ENCODE peak calls at places on chromosomes 16 and 17, in seven cellular contexts. R is putamen, T is RPMI7951, F is kidney epithelial cell, J is anterior cingulate cortex, G is renal cortical epithelial cell, U is amygdala. A is an unnamed sample.

GRCh38 chr16:29821663-29822115 is 1.4 kb downstream of the MVP start:
- DNase-seq in R (no peak), T (peak), F (no peak), J (no peak), G (peak), U (no peak), A (peak)

GRCh38 chr16:1066584-1067172 is 5.9 kb upstream of the SSTR5 start:
- DNase-seq in R (no peak), T (no peak), F (no peak), J (no peak), G (no peak), U (no peak), A (no peak)

GRCh38 chr16:4882633-4883285 is 35.5 kb downstream of the UBN1 start:
- DNase-seq in R (no peak), T (peak), F (peak), J (no peak), G (peak), U (no peak), A (peak)

GRCh38 chr17:40536731-40537171 is 28.5 kb downstream of the CCR7 start:
- DNase-seq in R (no peak), T (peak), F (no peak), J (no peak), G (peak), U (no peak), A (peak)

GRCh38 chr17:71349908-71350600 is 770.8 kb upstream of the SOX9 start:
- DNase-seq in R (no peak), T (peak), F (no peak), J (no peak), G (no peak), U (no peak), A (no peak)

GRCh38 chr17:4934173-4934979 is 2.3 kb downstream of the GP1BA start:
- DNase-seq in R (no peak), T (peak), F (no peak), J (no peak), G (no peak), U (no peak), A (peak)

GRCh38 chr17:40447148-40447644 is 3.9 kb downstream of the IGFBP4 start:
- DNase-seq in R (no peak), T (no peak), F (no peak), J (no peak), G (peak), U (no peak), A (no peak)

GRCh38 chr17:76687278-76688164 is 23.2 kb downstream of the MXRA7 start:
- DNase-seq in R (no peak), T (no peak), F (no peak), J (no peak), G (no peak), U (no peak), A (no peak)

GRCh38 chr16:11308493-11309283 is 27.6 kb upstream of the PRM1 start:
- DNase-seq in R (no peak), T (no peak), F (no peak), J (no peak), G (peak), U (no peak), A (no peak)

A was measured in HT1080.